ENCODE peak calls at places on chromosome 4, in seven cellular contexts. T is amygdala; G is astrocyte; A is activated naive CD8-positive, alpha-beta T cell treated with anti-CD3 and anti-CD28 coated beads, Interleukin-2, amount 50 U/mL, for 24 hours; S is HCEC 1CT; P is NCI-H345; H is WERI-Rb-1. L is an unnamed sample.

GRCh38 chr4:13990596-13991589 is 363.4 kb upstream of the BOD1L1 start:
- DNase-seq in S (peak; percentile 23), P (no peak), H (no peak), G (no peak), T (no peak), A (no peak), L (no peak)

GRCh38 chr4:84691170-84691691 is 108.3 kb downstream of the CDS1 start:
- DNase-seq in A (no peak), S (peak; percentile 90), H (no peak), P (no peak), G (peak; percentile 97), T (peak; percentile 29), L (no peak)

GRCh38 chr4:112274959-112275358 is 10.7 kb downstream of the TIFA start:
- DNase-seq in P (no peak), G (no peak), T (no peak), H (no peak), S (no peak), A (no peak), L (no peak)

GRCh38 chr4:159010563-159011260 is 92.2 kb upstream of the RAPGEF2 start:
- DNase-seq in H (no peak), G (peak; percentile 74), T (peak; percentile 5), S (peak; percentile 35), A (no peak), P (peak; percentile 72), L (peak; percentile 94)

GRCh38 chr4:10926025-10926424 is 241.5 kb upstream of the CLNK start:
- DNase-seq in T (no peak), S (peak; percentile 55), G (peak; percentile 84), A (no peak), H (no peak), P (no peak), L (no peak)

GRCh38 chr4:166043801-166044200 is 170.8 kb downstream of the TLL1 start:
- DNase-seq in A (no peak), P (no peak), S (no peak), G (no peak), T (no peak), H (no peak), L (no peak)

GRCh38 chr4:40334591-40335507 is at the start of gene CHRNA9:
- DNase-seq in G (no peak), A (no peak), H (peak; percentile 73), T (no peak), P (no peak), S (no peak), L (peak; percentile 79)

GRCh38 chr4:145842224-145842887 is 96.3 kb downstream of the ZNF827 start:
- DNase-seq in T (no peak), H (no peak), P (no peak), S (no peak), A (no peak), G (peak; percentile 29), L (no peak)

GRCh38 chr4:166044871-166045270 is 171.8 kb downstream of the TLL1 start:
- DNase-seq in P (no peak), A (no peak), T (no peak), H (no peak), G (no peak), S (no peak), L (no peak)

GRCh38 chr4:109406337-109406931 is 27.2 kb upstream of the SEC24B start:
- DNase-seq in S (peak; percentile 36), T (no peak), P (peak; percentile 45), G (peak; percentile 55), A (peak; percentile 24), H (peak; percentile 65), L (no peak)

GRCh38 chr4:20028694-20029093 is 223.0 kb upstream of the SLIT2 start:
- DNase-seq in T (no peak), A (no peak), P (no peak), H (no peak), G (peak; percentile 59), S (peak; percentile 13), L (no peak)

GRCh38 chr4:2728806-2729532 is 27.2 kb downstream of the TNIP2 start:
- DNase-seq in T (no peak), H (no peak), S (no peak), G (no peak), A (no peak), P (no peak), L (no peak)